ENCODE peak calls at places on chromosomes 5 and 9, in six cellular contexts. One of them, this sample, is unnamed.

GRCh38 chr9:98907055-98907454 is 36.7 kb upstream of the COL15A1 start:
- DNase-seq in fibroblast of lung: no peak
- DNase-seq in left lung: no peak
- DNase-seq in gastrocnemius medialis: no peak
- DNase-seq in BJ: no peak
- DNase-seq in choroid plexus epithelial cell: no peak
- DNase-seq in this sample: no peak

GRCh38 chr9:112443200-112443599 is 43.4 kb upstream of the KIAA1958 start:
- DNase-seq in fibroblast of lung: peak
- DNase-seq in left lung: no peak
- DNase-seq in gastrocnemius medialis: no peak
- DNase-seq in BJ: no peak
- DNase-seq in choroid plexus epithelial cell: peak
- DNase-seq in this sample: no peak

GRCh38 chr5:169592937-169593650 is 9.5 kb downstream of the SPDL1 start:
- DNase-seq in fibroblast of lung: peak
- DNase-seq in left lung: no peak
- DNase-seq in gastrocnemius medialis: no peak
- DNase-seq in BJ: no peak
- DNase-seq in choroid plexus epithelial cell: no peak
- DNase-seq in this sample: no peak

GRCh38 chr9:34994429-34995287 is 5.1 kb downstream of the DNAJB5 start:
- DNase-seq in fibroblast of lung: peak
- DNase-seq in left lung: no peak
- DNase-seq in gastrocnemius medialis: peak
- DNase-seq in BJ: no peak
- DNase-seq in choroid plexus epithelial cell: peak
- DNase-seq in this sample: no peak

GRCh38 chr9:82882744-82883143 is 180.2 kb downstream of the RASEF start:
- DNase-seq in fibroblast of lung: peak
- DNase-seq in left lung: no peak
- DNase-seq in gastrocnemius medialis: no peak
- DNase-seq in BJ: no peak
- DNase-seq in choroid plexus epithelial cell: no peak
- DNase-seq in this sample: peak

GRCh38 chr5:65823174-65823573 is 101.2 kb downstream of the NLN start:
- DNase-seq in fibroblast of lung: peak
- DNase-seq in left lung: no peak
- DNase-seq in gastrocnemius medialis: no peak
- DNase-seq in BJ: no peak
- DNase-seq in choroid plexus epithelial cell: peak
- DNase-seq in this sample: peak

GRCh38 chr9:93097496-93098205 is 1.6 kb downstream of the CARD19 start:
- DNase-seq in fibroblast of lung: no peak
- DNase-seq in left lung: peak
- DNase-seq in gastrocnemius medialis: peak
- DNase-seq in BJ: no peak
- DNase-seq in choroid plexus epithelial cell: no peak
- DNase-seq in this sample: no peak

GRCh38 chr9:5920860-5921328 is 30.2 kb downstream of the MLANA start:
- DNase-seq in fibroblast of lung: peak
- DNase-seq in left lung: no peak
- DNase-seq in gastrocnemius medialis: no peak
- DNase-seq in BJ: peak
- DNase-seq in choroid plexus epithelial cell: no peak
- DNase-seq in this sample: no peak

GRCh38 chr5:11289208-11289607 is 528.2 kb upstream of the DAP start:
- DNase-seq in fibroblast of lung: no peak
- DNase-seq in left lung: no peak
- DNase-seq in gastrocnemius medialis: no peak
- DNase-seq in BJ: no peak
- DNase-seq in choroid plexus epithelial cell: no peak
- DNase-seq in this sample: no peak

GRCh38 chr5:11292648-11293356 is 531.8 kb upstream of the DAP start:
- DNase-seq in fibroblast of lung: no peak
- DNase-seq in left lung: no peak
- DNase-seq in gastrocnemius medialis: no peak
- DNase-seq in BJ: no peak
- DNase-seq in choroid plexus epithelial cell: no peak
- DNase-seq in this sample: no peak

GRCh38 chr5:11293523-11293922 is 532.5 kb upstream of the DAP start:
- DNase-seq in fibroblast of lung: peak
- DNase-seq in left lung: no peak
- DNase-seq in gastrocnemius medialis: no peak
- DNase-seq in BJ: no peak
- DNase-seq in choroid plexus epithelial cell: no peak
- DNase-seq in this sample: no peak

DNA sequence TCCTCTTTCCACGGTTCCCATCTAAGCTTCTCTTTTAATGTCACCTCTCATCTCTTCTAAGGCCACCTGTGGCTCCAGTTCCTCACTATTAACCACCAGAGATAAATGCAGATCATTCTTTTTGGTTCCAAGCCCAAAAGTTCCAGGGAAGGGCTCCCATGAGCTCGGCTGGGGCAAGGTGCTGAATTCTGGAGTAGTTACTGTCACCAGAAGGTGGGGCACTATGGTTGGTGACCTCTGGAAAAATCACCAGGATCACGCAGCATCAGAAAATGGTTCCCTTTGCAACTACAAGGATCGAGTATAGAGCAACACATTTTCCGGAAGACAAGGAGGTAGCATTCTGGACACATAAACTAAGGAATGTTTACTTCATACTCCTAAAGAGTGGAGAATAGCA is 528.7 kb upstream of the DAP start:
- DNase-seq in fibroblast of lung: no peak
- DNase-seq in left lung: no peak
- DNase-seq in gastrocnemius medialis: no peak
- DNase-seq in BJ: no peak
- DNase-seq in choroid plexus epithelial cell: no peak
- DNase-seq in this sample: no peak
- TF ChIP-seq CTCF in fibroblast of lung: no peak
- TF ChIP-seq CTCF in left lung: no peak
- TF ChIP-seq CTCF in gastrocnemius medialis: no peak
- TF ChIP-seq CTCF in BJ: no peak
- TF ChIP-seq CTCF in choroid plexus epithelial cell: no peak
- TF ChIP-seq CTCF in this sample: no peak

DNA sequence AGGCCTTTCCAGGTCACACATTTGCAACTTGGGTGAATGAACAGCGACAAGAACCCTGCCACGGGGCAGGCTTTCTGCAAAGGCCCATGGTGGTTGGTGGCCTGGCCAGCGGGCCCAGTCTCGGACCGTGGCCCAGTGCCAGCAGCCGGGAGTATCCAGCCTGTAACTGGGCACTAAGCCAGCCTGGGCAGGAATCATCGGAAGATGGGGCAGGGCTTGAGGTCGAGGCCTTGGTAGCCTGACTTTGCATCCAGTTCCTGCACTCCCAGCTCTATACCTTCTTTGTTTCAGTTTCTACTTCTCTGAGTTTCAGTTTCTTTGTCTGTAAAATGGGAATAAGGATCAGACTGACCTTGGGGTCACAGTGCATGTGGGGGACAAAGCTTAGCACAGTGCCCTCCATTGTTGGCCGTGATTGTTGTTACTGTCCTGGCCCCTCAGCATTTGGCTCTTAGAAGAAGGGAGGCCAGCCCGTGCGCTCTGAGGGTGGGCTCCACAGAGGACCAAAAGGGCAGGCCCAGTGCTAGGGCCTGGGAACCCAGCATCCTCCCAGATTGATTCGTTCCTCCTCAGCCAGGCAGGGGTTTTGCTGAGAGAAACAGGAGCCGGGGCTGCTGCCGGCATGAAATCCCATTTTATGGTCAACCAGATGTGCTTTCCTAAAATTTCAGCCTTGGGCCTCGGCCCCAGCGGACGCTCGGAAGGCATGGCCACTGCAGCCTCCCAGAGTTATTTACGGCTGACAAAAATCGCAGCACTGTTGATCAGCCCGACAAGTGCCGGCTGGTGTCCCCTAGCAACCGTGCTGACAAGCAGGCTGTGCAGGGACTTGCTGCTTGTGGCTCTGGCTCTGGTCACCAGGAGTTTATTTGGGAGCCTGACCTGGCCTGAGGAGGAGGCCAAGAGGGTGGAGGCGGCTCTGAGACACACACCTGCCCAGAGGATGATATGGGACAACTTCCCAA is 43.6 kb downstream of the JADE2 start:
- DNase-seq in fibroblast of lung: peak
- DNase-seq in left lung: peak
- DNase-seq in gastrocnemius medialis: peak
- DNase-seq in BJ: no peak
- DNase-seq in choroid plexus epithelial cell: no peak
- DNase-seq in this sample: no peak
- H3K4me3 ChIP-seq in fibroblast of lung: no peak
- H3K4me3 ChIP-seq in left lung: no peak
- H3K4me3 ChIP-seq in gastrocnemius medialis: no peak
- H3K4me3 ChIP-seq in BJ: no peak
- H3K4me3 ChIP-seq in choroid plexus epithelial cell: no peak
- H3K4me3 ChIP-seq in this sample: no peak

GRCh38 chr5:109880907-109881685 is 191.4 kb downstream of the MAN2A1 start:
- DNase-seq in fibroblast of lung: peak
- DNase-seq in left lung: no peak
- DNase-seq in gastrocnemius medialis: no peak
- DNase-seq in BJ: no peak
- DNase-seq in choroid plexus epithelial cell: peak
- DNase-seq in this sample: no peak
- TF ChIP-seq CTCF in fibroblast of lung: no peak
- TF ChIP-seq CTCF in left lung: no peak
- TF ChIP-seq CTCF in gastrocnemius medialis: no peak
- TF ChIP-seq CTCF in BJ: no peak
- TF ChIP-seq CTCF in choroid plexus epithelial cell: no peak
- TF ChIP-seq CTCF in this sample: no peak

GRCh38 chr9:116543731-116544400 is 143.2 kb upstream of the TRIM32 start:
- DNase-seq in fibroblast of lung: peak
- DNase-seq in left lung: no peak
- DNase-seq in gastrocnemius medialis: peak
- DNase-seq in BJ: peak
- DNase-seq in choroid plexus epithelial cell: peak
- DNase-seq in this sample: no peak
- H3K4me3 ChIP-seq in fibroblast of lung: no peak
- H3K4me3 ChIP-seq in left lung: no peak
- H3K4me3 ChIP-seq in gastrocnemius medialis: no peak
- H3K4me3 ChIP-seq in BJ: no peak
- H3K4me3 ChIP-seq in choroid plexus epithelial cell: no peak
- H3K4me3 ChIP-seq in this sample: no peak

GRCh38 chr5:6674421-6674820 is 38.8 kb upstream of the TENT4A start:
- DNase-seq in fibroblast of lung: no peak
- DNase-seq in left lung: no peak
- DNase-seq in gastrocnemius medialis: no peak
- DNase-seq in BJ: no peak
- DNase-seq in choroid plexus epithelial cell: no peak
- DNase-seq in this sample: no peak

GRCh38 chr5:6673963-6674362 is 39.3 kb upstream of the TENT4A start:
- DNase-seq in fibroblast of lung: no peak
- DNase-seq in left lung: no peak
- DNase-seq in gastrocnemius medialis: no peak
- DNase-seq in BJ: no peak
- DNase-seq in choroid plexus epithelial cell: no peak
- DNase-seq in this sample: no peak

GRCh38 chr5:6676702-6677101 is 36.5 kb upstream of the TENT4A start:
- DNase-seq in fibroblast of lung: peak
- DNase-seq in left lung: no peak
- DNase-seq in gastrocnemius medialis: no peak
- DNase-seq in BJ: no peak
- DNase-seq in choroid plexus epithelial cell: no peak
- DNase-seq in this sample: no peak

GRCh38 chr5:6674886-6675285 is 38.3 kb upstream of the TENT4A start:
- DNase-seq in fibroblast of lung: no peak
- DNase-seq in left lung: no peak
- DNase-seq in gastrocnemius medialis: no peak
- DNase-seq in BJ: no peak
- DNase-seq in choroid plexus epithelial cell: no peak
- DNase-seq in this sample: no peak

DNA sequence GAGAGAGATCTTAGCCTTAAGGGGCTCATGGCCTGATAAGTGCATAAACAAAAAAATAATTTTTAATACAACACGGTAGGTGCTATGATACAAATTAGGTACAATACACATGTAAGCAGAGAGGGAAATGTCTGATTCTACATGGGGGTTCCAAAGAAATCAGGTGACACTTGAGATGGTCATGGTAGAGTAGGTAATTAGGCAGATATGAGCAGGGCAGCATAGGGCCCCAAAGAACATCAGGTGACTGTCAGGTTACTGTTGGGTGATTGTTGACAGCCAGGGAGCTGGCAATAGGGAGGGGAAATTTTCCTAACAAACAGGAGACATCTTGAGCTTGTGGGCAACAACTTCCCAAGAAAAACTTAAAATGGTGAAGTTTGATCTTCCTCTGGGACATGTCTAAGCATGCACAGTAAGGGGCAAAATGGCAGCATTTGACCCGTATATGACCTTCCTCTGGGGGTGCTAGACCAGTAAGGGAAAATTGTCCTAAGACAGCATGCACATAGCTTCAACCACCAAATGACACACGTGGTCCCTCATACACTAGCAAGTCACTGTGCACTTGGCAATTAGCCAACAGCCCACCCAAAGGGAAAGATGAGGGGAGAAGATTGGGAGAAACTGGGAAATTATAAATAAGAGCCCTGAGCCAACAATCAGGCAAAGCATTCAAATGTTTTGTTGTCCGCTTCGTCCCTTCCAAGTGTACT is 37.3 kb upstream of the TENT4A start:
- DNase-seq in fibroblast of lung: no peak
- DNase-seq in left lung: no peak
- DNase-seq in gastrocnemius medialis: no peak
- DNase-seq in BJ: no peak
- DNase-seq in choroid plexus epithelial cell: no peak
- DNase-seq in this sample: no peak
- TF ChIP-seq CTCF in fibroblast of lung: no peak
- TF ChIP-seq CTCF in left lung: no peak
- TF ChIP-seq CTCF in gastrocnemius medialis: no peak
- TF ChIP-seq CTCF in BJ: no peak
- TF ChIP-seq CTCF in choroid plexus epithelial cell: peak
- TF ChIP-seq CTCF in this sample: no peak